ENCODE peak calls at places on chromosomes 5 and 9, in five cellular contexts. Z is naive thymus-derived CD4-positive, alpha-beta T cell; M is K562; V is lower lobe of right lung; E is astrocyte. Y is an unnamed sample. For H3K27me3 and H3K4me1, the result is how much of the 10 kb centered on the place peaks cover.

GRCh38 chr9:112361602-112362001 is 18.3 kb upstream of the HSDL2 start:
- DNase-seq in Z (peak), M (peak), V (no peak), E (no peak), Y (no peak)

GRCh38 chr5:131754363-131754762 is 42.5 kb downstream of the FNIP1 start:
- DNase-seq in Z (no peak), M (no peak), V (no peak), E (no peak), Y (no peak)

GRCh38 chr5:164475339-164475977 is 970.0 kb downstream of the MAT2B start:
- DNase-seq in Z (no peak), M (no peak), V (no peak), E (peak), Y (no peak)

GRCh38 chr5:132388244-132389050 is 18.9 kb downstream of the SLC22A5 start:
- DNase-seq in Z (no peak), M (no peak), V (no peak), E (peak), Y (no peak)

GRCh38 chr5:14699807-14700400 is 35.4 kb downstream of the OTULIN start:
- DNase-seq in Z (no peak), M (no peak), V (no peak), E (no peak), Y (no peak)

GRCh38 chr5:55692509-55692908 is 19.6 kb downstream of the SLC38A9 start:
- DNase-seq in Z (no peak), M (no peak), V (no peak), E (no peak), Y (no peak)

GRCh38 chr5:122707796-122708195 is 67.1 kb upstream of the SNX2 start:
- DNase-seq in Z (no peak), M (no peak), V (no peak), E (no peak), Y (no peak)

GRCh38 chr5:8650197-8650596 is 781.2 kb downstream of the MTRR start:
- DNase-seq in Z (no peak), M (no peak), V (no peak), E (peak), Y (no peak)

GRCh38 chr9:129776938-129777768 is 24.3 kb upstream of the PTGES start:
- DNase-seq in Z (no peak), M (peak), V (peak), E (peak), Y (peak)

GRCh38 chr5:163976691-163977090 is 471.3 kb downstream of the MAT2B start:
- DNase-seq in Z (no peak), M (no peak), V (no peak), E (peak), Y (no peak)

GRCh38 chr9:135517407-135517822 is 3.8 kb upstream of the LCN1 start:
- DNase-seq in Z (no peak), M (no peak), V (no peak), E (no peak), Y (no peak)

GRCh38 chr5:93658044-93658443 is 75.0 kb downstream of the NR2F1 start:
- DNase-seq in Z (no peak), M (no peak), V (no peak), E (peak), Y (no peak)

GRCh38 chr9:13444272-13444608 is 164.7 kb upstream of the MPDZ start:
- DNase-seq in Z (no peak), M (no peak), V (no peak), E (no peak), Y (no peak)

GRCh38 chr5:131394128-131394527 is 130.3 kb downstream of the CDC42SE2 start:
- DNase-seq in Z (peak), M (no peak), V (no peak), E (peak), Y (no peak)

GRCh38 chr5:32317056-32317455 is 4.3 kb upstream of the MTMR12 start:
- DNase-seq in Z (no peak), M (no peak), V (no peak), E (no peak), Y (no peak)

GRCh38 chr5:95284512-95285405 is at the start of gene MCTP1:
- DNase-seq in Z (no peak), M (no peak), V (peak), E (peak), Y (peak)

GRCh38 chr5:56190500-56190899 is 42.6 kb downstream of the ANKRD55 start:
- DNase-seq in Z (peak), M (no peak), V (peak), E (peak), Y (no peak)

GRCh38 chr9:18569941-18570630 is 96.1 kb downstream of the ADAMTSL1 start:
- DNase-seq in Z (no peak), M (no peak), V (no peak), E (no peak), Y (peak)

GRCh38 chr5:172082180-172082579 is 75.7 kb upstream of the FBXW11 start:
- DNase-seq in Z (no peak), M (no peak), V (no peak), E (no peak), Y (no peak)

GRCh38 chr5:155651-156410 is 35.5 kb upstream of the LRRC14B start:
- DNase-seq in Z (no peak), M (no peak), V (no peak), E (no peak), Y (no peak)

GRCh38 chr5:142896325-142897007 is 126.3 kb downstream of the ARHGAP26 start:
- DNase-seq in Z (no peak), M (no peak), V (no peak), E (no peak), Y (no peak)

GRCh38 chr5:35319231-35320002 is 89.1 kb upstream of the PRLR start:
- DNase-seq in Z (no peak), M (no peak), V (peak), E (peak), Y (no peak)

GRCh38 chr5:147216552-147217154 is 18.2 kb upstream of the STK32A start:
- DNase-seq in Z (no peak), M (no peak), V (no peak), E (peak), Y (no peak)

GRCh38 chr5:142737169-142737568 is 33.0 kb upstream of the ARHGAP26 start:
- DNase-seq in Z (no peak), M (no peak), V (no peak), E (no peak), Y (no peak)

GRCh38 chr5:126301056-126301455 is 122.2 kb upstream of the GRAMD2B start:
- DNase-seq in Z (no peak), M (no peak), V (no peak), E (no peak), Y (no peak)

GRCh38 chr5:136013559-136013958 is 15.2 kb upstream of the TGFBI start:
- DNase-seq in Z (no peak), M (no peak), V (no peak), E (no peak), Y (no peak)

GRCh38 chr5:150780180-150780692 is 1.7 kb downstream of the SMIM3 start:
- DNase-seq in Z (no peak), M (no peak), V (no peak), E (peak), Y (no peak)

DNA sequence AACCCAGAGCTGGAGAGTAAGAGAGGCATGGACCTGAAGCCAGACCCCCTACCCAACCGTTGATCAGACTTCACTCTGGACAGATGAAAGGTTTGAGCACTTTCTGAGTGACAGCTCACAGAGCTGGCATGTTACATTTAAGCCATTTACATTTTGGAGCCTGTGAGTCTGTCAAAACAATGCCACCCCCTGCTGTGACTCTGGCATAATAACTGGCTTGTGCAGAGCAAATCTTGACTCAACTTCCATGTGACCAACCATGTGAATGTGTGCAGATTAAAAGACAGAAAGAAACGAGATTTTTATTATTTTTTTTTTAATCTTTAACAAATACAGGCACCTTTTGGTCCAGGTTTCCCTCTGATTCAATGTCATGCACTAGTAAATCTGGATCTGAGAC is 48.5 kb downstream of the MFAP3 start:
- DNase-seq in Z (no peak), M (no peak), V (no peak), E (no peak), Y (peak)
- H3K27me3 ChIP-seq in Z (under half), M (under half), V (under half), E (under half), Y (under half)

DNA sequence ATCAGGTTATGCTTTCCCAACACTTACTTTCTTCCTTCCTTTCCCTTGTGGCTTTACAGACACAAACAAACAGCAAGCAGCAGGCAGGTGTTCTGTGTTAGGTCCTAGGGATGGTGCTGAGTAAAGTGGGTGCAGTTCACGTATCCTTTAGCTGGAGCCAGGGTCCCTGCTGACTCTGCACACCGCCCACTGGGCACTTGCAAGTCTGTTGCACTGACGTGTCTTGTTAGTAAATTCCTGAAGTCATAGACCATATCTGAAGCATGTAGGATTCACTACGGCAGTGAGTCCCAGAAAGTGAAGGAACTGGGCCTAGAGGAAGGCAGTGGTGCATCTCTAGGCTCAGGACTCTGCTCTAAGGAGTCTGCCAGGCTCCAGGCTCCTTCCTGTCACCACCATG is 96.6 kb downstream of the DAPK1 start:
- DNase-seq in Z (no peak), M (no peak), V (peak), E (peak), Y (no peak)
- H3K4me1 ChIP-seq in Z (under half), M (under half), V (half or more), E (under half), Y (under half)

DNA sequence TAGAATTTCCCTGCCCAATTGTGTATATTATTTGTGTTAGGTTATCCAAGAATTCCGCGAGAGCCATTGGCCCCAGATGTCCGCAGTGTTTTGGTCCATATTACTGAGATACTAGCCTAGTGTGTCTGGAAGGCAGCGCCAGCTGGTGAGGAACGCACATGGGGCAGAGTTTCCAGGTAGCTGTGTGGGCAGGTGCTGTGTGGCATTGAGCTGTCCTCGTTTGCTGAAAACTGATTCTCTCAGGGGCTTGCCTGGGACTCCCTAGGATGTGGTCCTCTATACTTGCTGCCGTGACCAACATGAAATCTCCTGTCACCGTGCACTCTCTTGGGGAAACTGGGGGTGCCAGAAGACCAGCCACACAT is 288.7 kb downstream of the FANCC start:
- DNase-seq in Z (no peak), M (no peak), V (no peak), E (no peak), Y (no peak)
- H3K27me3 ChIP-seq in Z (under half), M (under half), V (under half), E (under half), Y (under half)

GRCh38 chr9:121735065-121735791 is 83.8 kb downstream of the DAB2IP start:
- DNase-seq in Z (no peak), M (peak), V (no peak), E (peak), Y (no peak)

GRCh38 chr9:121735792-121736130 is 84.3 kb downstream of the DAB2IP start:
- DNase-seq in Z (no peak), M (no peak), V (no peak), E (no peak), Y (no peak)

GRCh38 chr9:121736964-121737462 is 85.6 kb downstream of the DAB2IP start:
- DNase-seq in Z (no peak), M (peak), V (peak), E (no peak), Y (no peak)

GRCh38 chr9:121737481-121737931 is 86.1 kb downstream of the DAB2IP start:
- DNase-seq in Z (no peak), M (no peak), V (no peak), E (no peak), Y (no peak)

DNA sequence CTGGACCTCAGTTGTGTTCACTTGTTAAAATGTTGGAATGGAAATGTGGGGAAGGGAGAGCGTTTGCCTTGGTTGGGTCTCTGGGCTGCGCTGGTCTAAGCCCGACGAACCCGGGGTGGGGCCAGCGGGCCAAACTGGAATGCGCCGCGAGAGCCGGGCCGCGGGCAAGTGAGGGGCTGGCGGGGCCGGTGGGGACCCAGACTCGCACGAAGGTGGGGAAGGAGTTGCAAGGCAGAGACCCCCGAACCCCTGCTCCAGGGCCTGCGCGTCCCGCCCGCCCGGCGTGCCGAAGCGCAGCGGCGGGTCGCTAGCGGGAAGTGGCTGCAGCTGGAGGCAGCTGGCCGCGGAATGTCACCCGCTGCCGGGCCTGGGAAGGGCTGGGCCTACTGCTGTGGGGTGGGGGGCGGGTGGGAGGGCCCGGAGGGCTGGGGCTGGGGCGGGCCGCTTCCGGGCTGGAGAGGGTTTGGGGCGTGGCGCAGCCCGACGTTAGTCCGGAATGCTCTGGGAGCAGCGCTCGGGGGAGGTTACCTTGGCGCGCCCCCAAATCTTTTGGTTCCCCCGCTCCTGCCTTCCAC is 84.8 kb downstream of the DAB2IP start:
- DNase-seq in Z (no peak), M (peak), V (peak), E (no peak), Y (no peak)
- H3K4me1 ChIP-seq in Z (under half), M (under half), V (half or more), E (under half), Y (under half)

GRCh38 chr9:133671371-133671770 is 35.2 kb downstream of the DBH start:
- DNase-seq in Z (no peak), M (no peak), V (no peak), E (no peak), Y (no peak)

GRCh38 chr9:133672503-133673259 is 36.5 kb downstream of the DBH start:
- DNase-seq in Z (no peak), M (no peak), V (no peak), E (no peak), Y (no peak)

GRCh38 chr9:133674091-133674490 is 37.9 kb downstream of the DBH start:
- DNase-seq in Z (no peak), M (no peak), V (no peak), E (no peak), Y (no peak)

GRCh38 chr9:133670466-133670865 is 34.3 kb downstream of the DBH start:
- DNase-seq in Z (no peak), M (no peak), V (no peak), E (no peak), Y (no peak)

DNA sequence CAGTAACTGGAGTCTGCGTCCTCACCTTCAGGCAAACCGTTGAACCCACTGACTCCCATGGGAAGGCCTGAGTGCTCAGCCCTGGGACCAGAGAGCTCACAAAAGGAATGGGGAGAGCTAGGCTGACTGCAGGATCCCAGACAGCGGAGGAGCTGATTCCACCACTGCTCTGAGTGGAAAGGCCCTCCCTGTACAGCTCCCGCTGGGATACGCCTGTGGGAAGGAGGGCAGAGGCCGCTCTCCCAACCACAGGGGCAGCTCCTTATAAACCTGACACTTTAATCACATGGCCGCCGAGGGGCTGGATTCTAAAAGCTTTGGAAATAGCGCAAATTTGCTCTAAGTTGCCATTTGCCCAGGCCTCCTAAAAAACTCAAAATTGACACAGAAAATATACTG is 37.1 kb downstream of the DBH start:
- DNase-seq in Z (no peak), M (no peak), V (no peak), E (no peak), Y (no peak)
- H3K27me3 ChIP-seq in Z (under half), M (under half), V (under half), E (under half), Y (under half)

DNA sequence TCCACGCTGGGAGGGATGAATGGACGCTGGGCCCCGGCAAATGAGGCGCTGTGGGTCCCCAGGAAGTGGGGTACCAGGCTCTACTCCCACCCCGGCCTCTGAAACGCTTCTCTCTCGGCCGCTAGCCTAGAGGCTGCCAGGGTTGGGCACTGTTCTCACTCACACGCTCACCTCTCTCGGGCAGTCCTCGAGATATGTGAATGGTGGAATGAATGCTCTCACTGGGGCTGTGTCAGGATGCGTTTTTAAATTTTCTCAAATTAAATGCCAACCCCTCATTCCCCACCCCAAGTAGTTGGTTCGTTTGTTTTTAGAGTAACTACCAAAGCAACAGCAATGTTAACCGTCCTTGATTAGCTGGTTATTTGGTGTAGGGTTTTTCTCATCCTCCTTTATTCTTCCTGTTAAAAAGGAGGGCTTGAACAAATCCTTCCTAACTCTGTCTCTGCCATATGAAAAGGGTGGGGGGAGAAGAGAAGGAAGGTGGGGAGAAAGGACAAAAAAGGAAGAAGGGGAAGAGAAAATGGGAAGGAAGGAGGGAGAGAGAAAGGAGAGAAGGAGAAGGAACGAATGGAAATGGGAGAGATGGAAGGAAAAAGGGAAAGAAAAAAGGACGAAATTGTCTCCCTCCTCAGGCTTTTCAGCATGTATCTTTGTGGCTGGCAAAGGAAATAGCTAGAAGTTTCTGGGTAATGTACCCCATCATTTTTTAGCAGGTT is 1.4 kb upstream of the EBF1 start:
- DNase-seq in Z (no peak), M (no peak), V (no peak), E (no peak), Y (no peak)
- H3K4me1 ChIP-seq in Z (under half), M (under half), V (under half), E (under half), Y (under half)

GRCh38 chr9:124766815-124767554 is 4.1 kb downstream of the NR6A1 start:
- DNase-seq in Z (no peak), M (no peak), V (no peak), E (no peak), Y (no peak)

GRCh38 chr9:124766326-124766725 is 4.8 kb downstream of the NR6A1 start:
- DNase-seq in Z (no peak), M (no peak), V (no peak), E (no peak), Y (no peak)

GRCh38 chr9:124767830-124768229 is 3.3 kb downstream of the NR6A1 start:
- DNase-seq in Z (no peak), M (no peak), V (no peak), E (no peak), Y (no peak)

GRCh38 chr9:124764774-124765438 is 6.2 kb downstream of the NR6A1 start:
- DNase-seq in Z (no peak), M (peak), V (no peak), E (no peak), Y (no peak)

DNA sequence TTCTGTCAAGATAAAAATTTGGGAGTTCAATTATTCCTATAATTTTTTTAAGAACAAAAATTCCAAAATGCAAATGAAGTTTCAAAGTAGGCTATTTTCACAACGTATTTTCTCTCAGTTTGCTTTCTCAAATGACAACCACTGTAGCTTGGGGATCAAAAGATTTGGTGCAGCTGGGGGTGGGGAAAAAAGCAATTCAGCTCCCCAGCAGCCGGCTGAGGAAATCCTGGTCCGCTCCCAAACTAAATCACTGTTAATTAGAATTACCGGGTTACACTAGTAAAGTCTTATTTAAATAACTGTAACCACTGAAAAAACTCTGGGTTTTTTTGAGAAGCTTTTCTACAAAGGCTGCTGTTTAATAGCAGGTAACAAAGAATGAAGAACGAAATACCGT is 5.7 kb downstream of the NR6A1 start:
- DNase-seq in Z (no peak), M (no peak), V (no peak), E (no peak), Y (no peak)
- H3K27me3 ChIP-seq in Z (under half), M (under half), V (half or more), E (under half), Y (under half)